ENCODE peak calls at places on chromosomes 11 and 22, in seven cellular contexts. One of them, this sample, is unnamed.

GRCh38 chr11:59423835-59424234 is 2.4 kb downstream of the OR5A2 start:
- DNase-seq in EH: no peak
- DNase-seq in NCI-H2171: no peak
- DNase-seq in effector memory CD8-positive, alpha-beta T cell: no peak
- DNase-seq in NCI-H2029: no peak
- DNase-seq in hippocampal formation: no peak
- DNase-seq in GM20000: no peak
- DNase-seq in this sample: no peak

GRCh38 chr11:45610627-45611026 is 54.8 kb downstream of the CHST1 start:
- DNase-seq in NCI-H2029: no peak
- DNase-seq in hippocampal formation: no peak
- DNase-seq in EH: no peak
- DNase-seq in GM20000: no peak
- DNase-seq in effector memory CD8-positive, alpha-beta T cell: no peak
- DNase-seq in NCI-H2171: no peak
- DNase-seq in this sample: no peak

GRCh38 chr11:62461740-62462522 is 43.1 kb downstream of the SCGB1A1 start:
- DNase-seq in NCI-H2029: no peak
- DNase-seq in NCI-H2171: no peak
- DNase-seq in EH: peak
- DNase-seq in hippocampal formation: no peak
- DNase-seq in effector memory CD8-positive, alpha-beta T cell: no peak
- DNase-seq in GM20000: no peak
- DNase-seq in this sample: no peak

GRCh38 chr11:15158351-15159015 is 43.8 kb downstream of the INSC start:
- DNase-seq in NCI-H2171: no peak
- DNase-seq in effector memory CD8-positive, alpha-beta T cell: no peak
- DNase-seq in hippocampal formation: no peak
- DNase-seq in EH: peak
- DNase-seq in NCI-H2029: no peak
- DNase-seq in GM20000: no peak
- DNase-seq in this sample: no peak

GRCh38 chr11:21986361-21986760 is 206.5 kb upstream of the ANO5 start:
- DNase-seq in effector memory CD8-positive, alpha-beta T cell: no peak
- DNase-seq in NCI-H2171: no peak
- DNase-seq in EH: no peak
- DNase-seq in hippocampal formation: no peak
- DNase-seq in GM20000: no peak
- DNase-seq in NCI-H2029: no peak
- DNase-seq in this sample: no peak

GRCh38 chr11:26649884-26650283 is 72.0 kb downstream of the SLC5A12 start:
- DNase-seq in hippocampal formation: peak
- DNase-seq in effector memory CD8-positive, alpha-beta T cell: no peak
- DNase-seq in NCI-H2171: peak
- DNase-seq in NCI-H2029: peak
- DNase-seq in GM20000: peak
- DNase-seq in EH: peak
- DNase-seq in this sample: peak

GRCh38 chr11:113176971-113177370 is 137.4 kb upstream of the TTC12 start:
- DNase-seq in effector memory CD8-positive, alpha-beta T cell: no peak
- DNase-seq in NCI-H2171: no peak
- DNase-seq in GM20000: no peak
- DNase-seq in NCI-H2029: no peak
- DNase-seq in EH: peak
- DNase-seq in hippocampal formation: no peak
- DNase-seq in this sample: no peak

GRCh38 chr11:100574894-100575769 is 112.0 kb upstream of the ARHGAP42 start:
- DNase-seq in EH: peak
- DNase-seq in NCI-H2171: peak
- DNase-seq in GM20000: no peak
- DNase-seq in NCI-H2029: no peak
- DNase-seq in effector memory CD8-positive, alpha-beta T cell: no peak
- DNase-seq in hippocampal formation: peak
- DNase-seq in this sample: no peak

GRCh38 chr11:80285076-80285790 is 844.4 kb upstream of the TENM4 start:
- DNase-seq in EH: no peak
- DNase-seq in hippocampal formation: no peak
- DNase-seq in NCI-H2171: no peak
- DNase-seq in NCI-H2029: no peak
- DNase-seq in effector memory CD8-positive, alpha-beta T cell: no peak
- DNase-seq in GM20000: no peak
- DNase-seq in this sample: no peak

GRCh38 chr11:94802501-94802900 is 34.3 kb downstream of the AMOTL1 start:
- DNase-seq in effector memory CD8-positive, alpha-beta T cell: no peak
- DNase-seq in NCI-H2171: no peak
- DNase-seq in EH: no peak
- DNase-seq in GM20000: no peak
- DNase-seq in hippocampal formation: no peak
- DNase-seq in NCI-H2029: no peak
- DNase-seq in this sample: no peak

GRCh38 chr22:47107431-47107830 is 345.0 kb downstream of the TBC1D22A start:
- DNase-seq in hippocampal formation: no peak
- DNase-seq in NCI-H2171: no peak
- DNase-seq in effector memory CD8-positive, alpha-beta T cell: no peak
- DNase-seq in GM20000: no peak
- DNase-seq in EH: peak
- DNase-seq in NCI-H2029: no peak
- DNase-seq in this sample: no peak

GRCh38 chr11:32430586-32431357 is 4.6 kb downstream of the WT1 start:
- DNase-seq in NCI-H2171: no peak
- DNase-seq in hippocampal formation: no peak
- DNase-seq in NCI-H2029: no peak
- DNase-seq in GM20000: peak
- DNase-seq in effector memory CD8-positive, alpha-beta T cell: no peak
- DNase-seq in EH: no peak
- DNase-seq in this sample: no peak

GRCh38 chr11:131690362-131690761 is 319.9 kb downstream of the NTM start:
- DNase-seq in NCI-H2171: no peak
- DNase-seq in NCI-H2029: no peak
- DNase-seq in effector memory CD8-positive, alpha-beta T cell: no peak
- DNase-seq in EH: no peak
- DNase-seq in GM20000: no peak
- DNase-seq in hippocampal formation: no peak
- DNase-seq in this sample: peak

GRCh38 chr22:46511391-46512370 is 25.7 kb downstream of the CELSR1 start:
- DNase-seq in effector memory CD8-positive, alpha-beta T cell: no peak
- DNase-seq in NCI-H2171: no peak
- DNase-seq in EH: no peak
- DNase-seq in GM20000: no peak
- DNase-seq in hippocampal formation: no peak
- DNase-seq in NCI-H2029: no peak
- DNase-seq in this sample: no peak

GRCh38 chr11:111969344-111969743 is 32.2 kb downstream of the DIXDC1 start:
- DNase-seq in hippocampal formation: no peak
- DNase-seq in effector memory CD8-positive, alpha-beta T cell: no peak
- DNase-seq in GM20000: no peak
- DNase-seq in EH: no peak
- DNase-seq in NCI-H2029: no peak
- DNase-seq in NCI-H2171: no peak
- DNase-seq in this sample: no peak

GRCh38 chr11:14872032-14872431 is 20.0 kb downstream of the CYP2R1 start:
- DNase-seq in NCI-H2029: no peak
- DNase-seq in effector memory CD8-positive, alpha-beta T cell: no peak
- DNase-seq in EH: no peak
- DNase-seq in hippocampal formation: no peak
- DNase-seq in GM20000: no peak
- DNase-seq in NCI-H2171: no peak
- DNase-seq in this sample: no peak

GRCh38 chr11:66683877-66684276 is 6.2 kb upstream of the RBM4B start:
- DNase-seq in hippocampal formation: no peak
- DNase-seq in NCI-H2171: no peak
- DNase-seq in GM20000: no peak
- DNase-seq in NCI-H2029: no peak
- DNase-seq in EH: no peak
- DNase-seq in effector memory CD8-positive, alpha-beta T cell: no peak
- DNase-seq in this sample: no peak

GRCh38 chr11:63508009-63508408 is 2.1 kb downstream of the LGALS12 start:
- DNase-seq in NCI-H2029: no peak
- DNase-seq in effector memory CD8-positive, alpha-beta T cell: no peak
- DNase-seq in hippocampal formation: peak
- DNase-seq in NCI-H2171: no peak
- DNase-seq in GM20000: no peak
- DNase-seq in EH: peak
- DNase-seq in this sample: peak

GRCh38 chr22:21582801-21583740 is 15.6 kb downstream of the UBE2L3 start:
- DNase-seq in effector memory CD8-positive, alpha-beta T cell: no peak
- DNase-seq in EH: no peak
- DNase-seq in NCI-H2029: peak
- DNase-seq in GM20000: no peak
- DNase-seq in hippocampal formation: no peak
- DNase-seq in NCI-H2171: no peak
- DNase-seq in this sample: no peak

GRCh38 chr22:27689664-27690063 is 111.9 kb downstream of the MN1 start:
- DNase-seq in NCI-H2171: no peak
- DNase-seq in EH: no peak
- DNase-seq in effector memory CD8-positive, alpha-beta T cell: no peak
- DNase-seq in hippocampal formation: no peak
- DNase-seq in NCI-H2029: no peak
- DNase-seq in GM20000: no peak
- DNase-seq in this sample: no peak

GRCh38 chr22:19886605-19887250 is 32.1 kb upstream of the GNB1L start:
- DNase-seq in effector memory CD8-positive, alpha-beta T cell: no peak
- DNase-seq in EH: peak
- DNase-seq in hippocampal formation: no peak
- DNase-seq in NCI-H2029: peak
- DNase-seq in GM20000: no peak
- DNase-seq in NCI-H2171: no peak
- DNase-seq in this sample: no peak

GRCh38 chr22:49433044-49433443 is 394.6 kb downstream of the BRD1 start:
- DNase-seq in effector memory CD8-positive, alpha-beta T cell: no peak
- DNase-seq in NCI-H2171: no peak
- DNase-seq in hippocampal formation: no peak
- DNase-seq in EH: no peak
- DNase-seq in GM20000: no peak
- DNase-seq in NCI-H2029: no peak
- DNase-seq in this sample: no peak

GRCh38 chr22:22709719-22710445 is 65.5 kb downstream of the GGTLC2 start:
- DNase-seq in EH: no peak
- DNase-seq in NCI-H2171: no peak
- DNase-seq in effector memory CD8-positive, alpha-beta T cell: no peak
- DNase-seq in hippocampal formation: no peak
- DNase-seq in GM20000: no peak
- DNase-seq in NCI-H2029: no peak
- DNase-seq in this sample: no peak

GRCh38 chr22:46749682-46750529 is 11.9 kb upstream of the CERK start:
- DNase-seq in EH: peak
- DNase-seq in hippocampal formation: no peak
- DNase-seq in GM20000: no peak
- DNase-seq in NCI-H2029: no peak
- DNase-seq in effector memory CD8-positive, alpha-beta T cell: no peak
- DNase-seq in NCI-H2171: no peak
- DNase-seq in this sample: no peak